ENCODE peak calls at places on chromosomes 5 and 9, in six cellular contexts. F is neural progenitor cell, A is HCT116, Y is spleen, N is GM23248, V is tibial nerve. S is an unnamed sample. For H3K4me1, the result is how much of the 10 kb centered on the place peaks cover.

GRCh38 chr5:65359981-65360380 is 121.7 kb downstream of the ADAMTS6 start:
- DNase-seq in F (no peak), A (no peak), Y (no peak), N (peak), V (no peak), S (peak)

GRCh38 chr9:133252301-133252776 is 22.7 kb downstream of the ABO start:
- DNase-seq in F (no peak), A (peak), Y (no peak), N (no peak), V (no peak), S (no peak)

GRCh38 chr5:69364414-69364813 is 4.9 kb downstream of the AK6 start:
- DNase-seq in F (no peak), A (peak), Y (no peak), N (peak), V (no peak), S (no peak)

GRCh38 chr5:11719888-11720481 is 184.3 kb downstream of the CTNND2 start:
- DNase-seq in F (peak), A (no peak), Y (no peak), N (peak), V (peak), S (no peak)

GRCh38 chr9:109906766-109907382 is 126.9 kb downstream of the PALM2AKAP2 start:
- DNase-seq in F (no peak), A (no peak), Y (no peak), N (peak), V (no peak), S (peak)

GRCh38 chr5:179168636-179169035 is 108.5 kb downstream of the ZNF354C start:
- DNase-seq in F (no peak), A (no peak), Y (peak), N (no peak), V (no peak), S (no peak)

GRCh38 chr5:181221105-181221791 is 1.8 kb upstream of the TRIM41 start:
- DNase-seq in F (no peak), A (no peak), Y (peak), N (no peak), V (peak), S (no peak)

GRCh38 chr5:14267166-14267838 is 124.2 kb downstream of the TRIO start:
- DNase-seq in F (no peak), A (no peak), Y (no peak), N (no peak), V (no peak), S (peak)

GRCh38 chr9:135103001-135103446 is 15.6 kb downstream of the OLFM1 start:
- DNase-seq in F (no peak), A (no peak), Y (no peak), N (no peak), V (no peak), S (no peak)

DNA sequence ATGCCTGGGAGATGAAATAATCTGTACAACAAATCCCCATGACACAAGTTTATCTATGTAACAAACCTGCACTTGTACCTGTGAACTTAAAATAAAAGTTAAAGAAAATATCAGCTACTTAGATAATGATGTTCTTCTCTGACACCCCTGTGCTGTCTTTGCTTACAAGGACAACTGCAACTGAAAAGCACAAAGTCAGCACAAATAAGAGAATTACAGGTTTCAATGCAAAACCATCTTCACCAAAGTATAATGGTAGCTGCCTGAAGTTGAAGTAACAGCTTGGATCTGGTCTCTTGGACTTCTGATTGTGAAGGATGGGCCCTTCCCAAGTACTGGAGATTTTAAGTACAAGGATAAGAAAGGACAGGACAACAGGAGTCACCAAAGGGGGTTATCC is 45.6 kb upstream of the PPP2R2B start:
- DNase-seq in F (no peak), A (no peak), Y (no peak), N (no peak), V (no peak), S (no peak)
- H3K4me1 ChIP-seq in F (under half), A (under half), Y (under half), N (under half), V (under half), S (under half)

DNA sequence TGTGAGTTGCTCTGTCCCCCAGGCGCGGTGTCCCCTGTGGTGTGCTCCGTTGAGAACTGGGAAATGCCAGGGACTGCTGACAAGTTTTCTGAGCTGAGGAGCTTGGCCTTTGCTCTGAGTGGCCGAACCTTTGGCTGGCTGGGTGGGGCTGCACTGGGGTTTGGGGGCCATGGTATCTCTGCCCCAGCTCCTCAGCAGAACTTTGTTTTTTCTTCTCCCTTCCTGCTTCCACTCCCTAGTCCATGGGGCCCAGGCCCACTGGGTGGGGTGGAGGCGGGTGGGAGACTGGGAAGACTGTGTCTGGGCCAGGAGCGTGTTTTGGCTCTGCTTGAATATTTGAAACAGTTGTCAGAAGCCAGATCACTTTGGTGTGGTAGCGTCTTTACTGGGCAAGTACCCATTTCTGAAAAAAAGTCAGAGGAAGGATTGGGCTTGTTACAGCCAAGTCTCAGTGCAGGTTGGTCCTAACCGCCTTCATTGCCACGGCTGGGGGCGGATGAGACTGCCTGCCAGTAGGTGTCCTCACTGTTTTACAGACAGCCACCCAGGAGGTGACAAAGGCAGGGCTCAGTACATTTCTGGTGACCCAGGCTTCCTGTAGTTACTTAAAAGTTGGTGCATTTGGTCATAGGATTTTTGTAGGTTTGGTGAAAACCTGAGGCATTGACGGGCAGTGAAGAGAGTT is 92.7 kb downstream of the DAB2IP start:
- DNase-seq in F (peak), A (no peak), Y (peak), N (peak), V (peak), S (peak)
- H3K4me1 ChIP-seq in F (under half), A (half or more), Y (half or more), N (under half), V (half or more), S (under half)

GRCh38 chr5:93192107-93192506 is 388.9 kb downstream of the NR2F1-AS1 start:
- DNase-seq in F (no peak), A (peak), Y (no peak), N (peak), V (no peak), S (no peak)
- H3K4me1 ChIP-seq in F (under half), A (half or more), Y (under half), N (under half), V (under half), S (under half)

DNA sequence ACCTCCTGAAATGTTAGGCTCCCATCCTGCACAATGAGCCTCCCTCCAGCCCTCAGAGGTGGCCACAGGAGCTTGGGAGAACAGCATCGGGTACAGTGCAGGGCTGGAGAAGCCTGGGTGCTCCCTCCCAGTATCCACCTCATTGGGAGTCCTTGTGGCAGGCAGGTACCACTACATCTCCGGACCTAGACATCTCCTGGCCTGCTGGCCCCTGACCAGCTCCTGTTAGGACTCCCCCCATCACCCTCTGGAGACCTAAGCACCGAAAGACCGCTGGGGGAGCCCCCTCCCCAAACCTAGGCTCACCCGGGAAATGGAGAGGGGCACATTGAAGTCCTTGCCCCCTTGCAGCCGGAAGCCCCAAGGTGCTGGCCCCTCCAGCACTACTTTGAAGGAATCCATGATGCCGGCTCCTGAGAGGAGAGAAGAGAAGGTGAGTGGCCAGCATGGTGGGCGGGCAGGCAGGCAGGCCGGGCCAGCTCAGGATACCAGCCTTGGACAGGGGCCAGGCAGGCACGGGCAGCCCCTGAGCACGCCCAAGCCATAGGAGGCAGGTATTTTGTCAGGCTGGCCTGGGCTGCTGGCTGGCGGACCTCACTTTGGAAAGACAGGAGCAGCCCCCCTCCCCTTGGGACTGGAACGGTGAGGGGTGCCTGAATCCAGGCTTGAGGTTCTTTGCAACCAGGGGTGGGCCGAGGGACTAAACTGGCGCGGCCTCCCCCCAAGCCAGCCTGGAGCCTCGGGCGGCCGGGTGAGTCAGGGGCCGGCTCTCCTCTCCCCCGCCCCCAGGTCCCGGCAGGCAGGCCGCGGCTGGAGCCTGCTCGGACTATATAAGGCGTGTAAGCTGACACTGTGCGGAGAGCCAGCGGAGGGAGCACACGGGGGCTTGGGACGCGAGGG is 1.0 kb downstream of the PDLIM7 start:
- DNase-seq in F (peak), A (peak), Y (peak), N (peak), V (peak), S (peak)
- H3K4me1 ChIP-seq in F (under half), A (half or more), Y (half or more), N (under half), V (half or more), S (under half)

GRCh38 chr5:150142189-150142788 is 13.4 kb downstream of the PDGFRB start:
- DNase-seq in F (no peak), A (no peak), Y (no peak), N (no peak), V (no peak), S (no peak)

GRCh38 chr5:150141544-150142188 is 14.0 kb downstream of the PDGFRB start:
- DNase-seq in F (peak), A (no peak), Y (no peak), N (peak), V (no peak), S (peak)

GRCh38 chr5:150138551-150139265 is 16.9 kb downstream of the PDGFRB start:
- DNase-seq in F (peak), A (no peak), Y (no peak), N (peak), V (peak), S (peak)

GRCh38 chr5:150139334-150139733 is 16.3 kb downstream of the PDGFRB start:
- DNase-seq in F (no peak), A (no peak), Y (no peak), N (peak), V (no peak), S (no peak)

DNA sequence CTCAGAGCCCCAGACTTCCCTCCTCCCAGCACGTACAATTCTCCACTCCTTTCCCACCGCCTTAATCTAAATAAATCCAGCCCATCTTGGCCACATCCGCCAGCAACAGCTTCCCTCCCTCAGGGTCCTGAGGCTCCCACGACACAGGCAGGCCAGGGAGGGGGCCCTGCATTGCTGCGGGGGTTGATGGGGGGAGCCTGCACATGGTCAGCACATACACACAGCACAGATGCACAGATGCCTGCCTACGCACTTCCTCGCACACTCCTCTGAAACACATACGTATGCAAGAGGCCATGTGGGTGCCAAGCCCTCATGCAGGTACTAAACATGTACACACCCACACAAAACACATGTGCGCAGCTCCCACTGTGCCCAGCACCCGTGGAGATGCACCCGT is 14.8 kb downstream of the PDGFRB start:
- DNase-seq in F (no peak), A (no peak), Y (no peak), N (peak), V (no peak), S (no peak)
- H3K4me1 ChIP-seq in F (half or more), A (under half), Y (half or more), N (half or more), V (half or more), S (half or more)

DNA sequence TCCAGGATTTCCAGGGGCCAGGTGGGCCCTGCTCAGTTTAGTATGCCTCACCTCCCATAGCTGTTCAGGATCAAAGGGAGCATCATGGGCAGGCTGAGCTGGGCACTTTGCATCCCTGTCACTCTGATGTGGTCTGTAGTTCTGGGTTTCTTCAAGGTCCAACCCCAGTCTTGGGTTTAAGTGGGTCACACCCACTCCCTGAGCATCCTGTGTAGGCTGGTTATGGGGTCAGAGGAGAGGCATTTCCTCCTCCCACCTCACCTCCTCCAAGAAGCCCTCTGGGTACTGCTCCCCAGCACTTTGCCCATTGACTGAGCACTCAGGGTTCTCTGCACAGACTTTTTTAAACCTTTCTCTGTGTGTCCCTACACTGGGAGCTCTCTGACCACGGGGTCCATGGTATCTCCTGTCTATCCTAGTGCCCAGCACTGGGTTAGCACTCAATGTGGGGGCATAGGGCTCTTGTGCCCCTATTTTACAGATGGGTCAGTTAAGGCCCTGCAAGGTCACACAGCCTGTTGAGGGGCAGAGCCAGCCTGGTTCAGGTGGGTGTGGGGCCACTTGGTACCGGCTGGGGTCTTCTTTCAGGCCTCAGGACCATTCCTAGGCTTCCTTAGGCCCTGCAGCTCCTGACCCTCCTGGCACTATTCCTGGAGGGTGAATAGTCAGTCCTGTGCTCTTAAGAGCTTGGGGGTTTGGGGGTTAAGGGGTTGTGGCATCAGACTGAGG is 19.0 kb downstream of the CXXC5 start:
- DNase-seq in F (no peak), A (no peak), Y (no peak), N (peak), V (no peak), S (no peak)
- H3K4me1 ChIP-seq in F (under half), A (half or more), Y (half or more), N (under half), V (half or more), S (under half)